ENCODE peak calls at places on chromosomes 12 and 14, in seven cellular contexts. B is cardiac muscle cell; A is KBM-7; R is GM12891; L is stimulated activated CD4-positive, alpha-beta T cell treated with anti-CD3 and anti-CD28 coated beads, TNF-alpha, amount 100 ng/mL, for 4 hours; M is NCI-H1694; D is effector memory CD4-positive, alpha-beta T cell. S is an unnamed sample.

GRCh38 chr14:71135911-71136310 is 228.7 kb downstream of the PCNX1 start:
- DNase-seq in L (no peak), R (no peak), B (no peak), D (no peak), A (no peak), M (no peak), S (no peak)

GRCh38 chr14:96581902-96582640 is 79.9 kb downstream of the PAPOLA start:
- DNase-seq in D (no peak), B (no peak), L (no peak), M (no peak), A (no peak), R (no peak), S (no peak)

GRCh38 chr14:36383674-36384421 is 63.4 kb upstream of the MBIP start:
- DNase-seq in L (no peak), A (no peak), M (no peak), B (no peak), D (no peak), R (no peak), S (no peak)

GRCh38 chr12:9134981-9135628 is 19.4 kb upstream of the A2M start:
- DNase-seq in A (peak; percentile 43), L (no peak), M (no peak), D (no peak), B (no peak), R (no peak), S (peak; percentile 37)

GRCh38 chr14:53894456-53894855 is 62.2 kb downstream of the BMP4 start:
- DNase-seq in D (no peak), M (no peak), R (peak; percentile 5), L (no peak), B (no peak), A (no peak), S (no peak)

GRCh38 chr14:75548544-75548943 is 26.3 kb downstream of the BATF start:
- DNase-seq in M (no peak), L (no peak), R (no peak), B (no peak), A (no peak), D (no peak), S (no peak)

GRCh38 chr14:24259282-24260025 is 3.5 kb downstream of the TGM1 start:
- DNase-seq in L (no peak), M (no peak), R (no peak), A (no peak), B (no peak), D (no peak), S (no peak)

GRCh38 chr12:114673169-114673833 is 10.7 kb downstream of the TBX3 start:
- DNase-seq in B (peak; percentile 82), L (no peak), A (no peak), M (no peak), R (no peak), D (no peak), S (no peak)

GRCh38 chr14:52350445-52350844 is 36.3 kb downstream of the PTGER2 start:
- DNase-seq in L (no peak), M (no peak), A (no peak), D (no peak), B (no peak), R (no peak), S (no peak)

GRCh38 chr12:126447346-126447745 is 1382.1 kb downstream of the AACS start:
- DNase-seq in B (no peak), M (no peak), D (no peak), R (no peak), L (no peak), A (no peak), S (no peak)

GRCh38 chr12:72084061-72084460 is 145.4 kb downstream of the TPH2 start:
- DNase-seq in R (no peak), L (no peak), M (no peak), A (no peak), D (no peak), B (no peak), S (no peak)

GRCh38 chr12:96356831-96357230 is 43.4 kb downstream of the CDK17 start:
- DNase-seq in R (no peak), A (no peak), M (no peak), D (no peak), B (no peak), L (no peak), S (no peak)

GRCh38 chr14:100332797-100333196 is 9.7 kb downstream of the SLC25A47 start:
- DNase-seq in M (no peak), B (no peak), L (no peak), R (no peak), D (no peak), A (no peak), S (no peak)

GRCh38 chr14:22391908-22392307 is 197.1 kb downstream of the DAD1 start:
- DNase-seq in R (no peak), L (no peak), M (no peak), D (no peak), A (peak; percentile 89), B (peak; percentile 68), S (peak; percentile 72)

GRCh38 chr14:75295491-75296338 is 17.1 kb downstream of the FOS start:
- DNase-seq in B (peak; percentile 89), M (peak; percentile 61), R (peak; percentile 51), A (peak; percentile 88), L (peak; percentile 62), D (peak; percentile 62), S (peak; percentile 85)

GRCh38 chr14:98721061-98721460 is 550.9 kb downstream of the BCL11B start:
- DNase-seq in D (no peak), M (no peak), B (no peak), R (no peak), L (no peak), A (no peak), S (no peak)

S was measured in D341Med.